ENCODE peak calls at places on chromosomes 12 and 14, in eight cellular contexts. I is dorsolateral prefrontal cortex; U is neural progenitor cell; H is astrocyte; M is neuronal stem cell; A is uterus; P is fibroblast of lung; T is effector memory CD4-positive, alpha-beta T cell. J is an unnamed sample.
A peak's percentile ranks its signal among the peaks of the same experiment; 100 is the strongest.

GRCh38 chr12:96036765-96037455 is 1.5 kb upstream of the LTA4H start:
- DNase-seq in I (no peak), U (no peak), H (peak; percentile 16), M (no peak), A (no peak), P (peak; percentile 82), T (no peak), J (no peak)

GRCh38 chr12:118773956-118774723 is 207.2 kb upstream of the SRRM4 start:
- DNase-seq in I (peak; percentile 79), U (peak; percentile 99), H (no peak), M (peak; percentile 94), A (no peak), P (no peak), T (no peak), J (peak; percentile 87)

GRCh38 chr12:54549774-54550451 is 512 bp downstream of the PDE1B start:
- DNase-seq in I (no peak), U (peak; percentile 66), H (no peak), M (no peak), A (no peak), P (no peak), T (no peak), J (no peak)

GRCh38 chr14:95958105-95958504 is 81.1 kb upstream of the C14orf132 start:
- DNase-seq in I (no peak), U (no peak), H (no peak), M (no peak), A (no peak), P (no peak), T (no peak), J (no peak)

GRCh38 chr12:65685514-65685913 is 138.8 kb upstream of the HMGA2 start:
- DNase-seq in I (no peak), U (no peak), H (no peak), M (no peak), A (no peak), P (peak; percentile 57), T (no peak), J (peak; percentile 20)

GRCh38 chr12:100566887-100567637 is 6.4 kb upstream of the GAS2L3 start:
- DNase-seq in I (peak; percentile 54), U (no peak), H (peak; percentile 15), M (no peak), A (no peak), P (peak; percentile 8), T (no peak), J (no peak)

GRCh38 chr12:46357438-46358324 is 14.9 kb downstream of the SLC38A2 start:
- DNase-seq in I (no peak), U (no peak), H (peak; percentile 67), M (no peak), A (no peak), P (peak; percentile 91), T (no peak), J (no peak)

GRCh38 chr14:35761922-35762321 is 47.2 kb downstream of the RALGAPA1 start:
- DNase-seq in I (no peak), U (no peak), H (no peak), M (no peak), A (no peak), P (no peak), T (no peak), J (no peak)

GRCh38 chr12:52892193-52892852 is 12.6 kb downstream of the KRT8 start:
- DNase-seq in I (no peak), U (no peak), H (no peak), M (no peak), A (no peak), P (no peak), T (no peak), J (no peak)

GRCh38 chr14:46902837-46903236 is 251.3 kb upstream of the RPL10L start:
- DNase-seq in I (no peak), U (peak; percentile 36), H (no peak), M (peak; percentile 1), A (no peak), P (no peak), T (no peak), J (no peak)

GRCh38 chr12:122459211-122459610 is 36.7 kb upstream of the CLIP1 start:
- DNase-seq in I (no peak), U (no peak), H (no peak), M (no peak), A (no peak), P (no peak), T (no peak), J (no peak)

GRCh38 chr12:121499929-121500793 is 80.7 kb downstream of the KDM2B start:
- DNase-seq in I (peak; percentile 75), U (peak; percentile 81), H (peak; percentile 15), M (peak; percentile 71), A (peak; percentile 80), P (peak; percentile 67), T (peak; percentile 70), J (no peak)

GRCh38 chr12:80230068-80230467 is 130.7 kb downstream of the OTOGL start:
- DNase-seq in I (no peak), U (peak; percentile 88), H (peak; percentile 39), M (peak; percentile 67), A (no peak), P (no peak), T (no peak), J (peak; percentile 41)

GRCh38 chr12:80269953-80270552 is 170.7 kb downstream of the OTOGL start:
- DNase-seq in I (no peak), U (peak; percentile 62), H (no peak), M (peak; percentile 35), A (no peak), P (peak; percentile 66), T (no peak), J (peak; percentile 16)

GRCh38 chr12:108679282-108679681 is 45.6 kb upstream of the SELPLG start:
- DNase-seq in I (no peak), U (no peak), H (no peak), M (no peak), A (no peak), P (no peak), T (no peak), J (no peak)

GRCh38 chr12:112848972-112849371 is 57.4 kb downstream of the RPH3A start:
- DNase-seq in I (no peak), U (no peak), H (no peak), M (no peak), A (no peak), P (no peak), T (no peak), J (no peak)

GRCh38 chr12:95633049-95633545 is 81.8 kb upstream of the USP44 start:
- DNase-seq in I (no peak), U (no peak), H (peak; percentile 89), M (no peak), A (peak; percentile 18), P (peak; percentile 55), T (no peak), J (no peak)

DNA sequence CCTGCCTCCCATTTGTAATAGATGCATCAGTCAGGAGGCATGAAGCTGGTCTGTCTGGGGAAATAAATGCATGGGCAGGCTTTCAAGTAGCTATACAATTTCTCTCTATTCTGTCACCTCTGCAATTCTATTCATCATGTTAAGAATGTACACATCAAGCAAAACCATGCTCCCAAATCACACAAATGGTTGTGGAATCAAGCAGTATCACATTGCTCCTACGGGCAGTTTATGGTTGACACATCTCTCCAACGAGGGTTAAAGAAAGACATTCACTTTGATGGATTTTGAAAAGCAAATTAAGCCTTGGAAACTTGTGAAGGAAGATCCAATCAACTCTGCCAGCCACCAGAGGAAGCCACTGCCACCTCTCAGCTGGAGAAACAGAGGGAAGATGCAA is 1277.4 kb upstream of the TMEM132C start:
- DNase-seq in I (no peak), U (no peak), H (no peak), M (no peak), A (no peak), P (no peak), T (no peak), J (no peak)
- H3K27me3 ChIP-seq in I (no peaks in the 10 kb centered on the region), U (no peaks in the 10 kb centered on the region), H (no peaks in the 10 kb centered on the region), M (no peaks in the 10 kb centered on the region), A (no peaks in the 10 kb centered on the region), P (no peaks in the 10 kb centered on the region), T (no peaks in the 10 kb centered on the region), J (no peaks in the 10 kb centered on the region)

GRCh38 chr12:6769003-6769389 is 2.8 kb downstream of the PTMS start:
- DNase-seq in I (no peak), U (peak; percentile 96), H (peak; percentile 26), M (peak; percentile 84), A (peak; percentile 65), P (no peak), T (no peak), J (no peak)
- H3K4me3 ChIP-seq in I (no peak overlapping the region), U (peak overlapping the region; percentile 100), H (peak overlapping the region; percentile 95), M (peak overlapping the region; percentile 93), A (peak overlapping the region; percentile 72), P (peak overlapping the region; percentile 82), T (no peak overlapping the region), J (no peak overlapping the region)

GRCh38 chr14:99910337-99911268 is 117.4 kb downstream of the EML1 start:
- DNase-seq in I (no peak), U (peak; percentile 11), H (peak; percentile 91), M (no peak), A (no peak), P (peak; percentile 74), T (no peak), J (no peak)

GRCh38 chr14:99907761-99908652 is 114.8 kb downstream of the EML1 start:
- DNase-seq in I (no peak), U (no peak), H (no peak), M (no peak), A (no peak), P (no peak), T (no peak), J (no peak)

GRCh38 chr14:99908653-99909250 is 115.5 kb downstream of the EML1 start:
- DNase-seq in I (no peak), U (no peak), H (no peak), M (no peak), A (no peak), P (no peak), T (no peak), J (no peak)

GRCh38 chr14:99905121-99905520 is 111.9 kb downstream of the EML1 start:
- DNase-seq in I (no peak), U (no peak), H (no peak), M (no peak), A (no peak), P (no peak), T (no peak), J (no peak)

GRCh38 chr14:99909500-99910064 is 116.4 kb downstream of the EML1 start:
- DNase-seq in I (no peak), U (no peak), H (no peak), M (no peak), A (no peak), P (no peak), T (no peak), J (no peak)
- H3K27me3 ChIP-seq in I (no peaks in the 10 kb centered on the region), U (no peaks in the 10 kb centered on the region), H (no peaks in the 10 kb centered on the region), M (no peaks in the 10 kb centered on the region), A (no peaks in the 10 kb centered on the region), P (no peaks in the 10 kb centered on the region), T (no peaks in the 10 kb centered on the region), J (no peaks in the 10 kb centered on the region)

DNA sequence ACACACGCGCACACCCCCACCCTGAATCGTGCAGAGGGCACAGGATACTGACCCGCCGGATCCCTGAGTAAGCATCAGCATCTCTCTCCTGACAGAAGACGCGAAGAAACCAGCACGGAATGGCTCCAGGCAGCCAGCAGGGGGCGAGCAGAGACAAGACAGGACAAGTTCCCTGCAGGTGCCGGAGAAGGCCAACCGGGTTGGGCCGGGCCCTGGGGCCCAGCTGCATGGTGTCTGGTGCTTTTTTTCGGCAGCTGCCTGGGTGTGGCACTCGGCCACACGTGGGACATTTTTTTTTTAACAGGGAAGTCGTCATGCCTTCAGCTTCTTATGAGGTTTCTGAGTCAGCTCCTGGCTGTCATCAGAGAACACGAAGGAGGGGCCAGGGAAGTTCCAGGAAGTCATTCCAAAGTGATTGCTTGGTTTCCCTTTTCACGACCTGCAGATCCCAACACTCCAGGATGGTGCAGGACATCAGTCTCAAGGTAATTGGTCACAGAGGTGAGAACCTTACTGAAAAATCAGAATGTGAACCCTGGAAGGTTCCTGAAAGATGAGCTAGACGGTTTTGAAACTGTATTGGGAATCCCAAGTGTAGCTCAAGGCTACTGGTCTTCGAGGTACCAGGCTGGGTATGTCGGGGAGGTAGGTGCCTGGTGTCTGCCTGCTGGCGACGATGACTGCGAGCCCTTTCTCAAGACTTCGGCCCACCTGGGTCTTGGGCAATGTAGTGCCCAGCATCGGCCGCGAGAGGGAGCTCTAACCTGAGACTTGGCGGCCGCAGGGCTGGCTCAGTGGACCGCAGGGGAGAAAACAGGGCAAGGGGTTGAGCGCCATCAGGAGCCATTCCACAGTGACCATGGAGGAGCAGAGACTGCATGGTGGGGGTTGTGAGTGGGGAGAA is 190.8 kb upstream of the PRMT8 start:
- DNase-seq in I (peak; percentile 89), U (peak; percentile 93), H (peak; percentile 95), M (peak; percentile 78), A (peak; percentile 83), P (peak; percentile 95), T (peak; percentile 62), J (peak; percentile 75)
- H3K4me3 ChIP-seq in I (peak overlapping the region; percentile 20), U (no peak overlapping the region), H (peak overlapping the region; percentile 30), M (no peak overlapping the region), A (no peak overlapping the region), P (peak overlapping the region; percentile 35), T (peak overlapping the region; percentile 22), J (no peak overlapping the region)